ENCODE peak calls at places on chromosomes 1 and 21, in seven cellular contexts. S is epithelial cell of proximal tubule, H is Calu3, U is adrenal gland, A is body of pancreas, V is cardiac muscle cell, D is GM12865. N is an unnamed sample.

GRCh38 chr1:243658596-243659105 is 191.4 kb downstream of the AKT3 start:
- DNase-seq in A (no peak), H (no peak), D (no peak), U (no peak), V (no peak), S (no peak), N (no peak)

GRCh38 chr1:83999316-83999819 is 436 bp upstream of the TTLL7 start:
- DNase-seq in H (peak), S (no peak), V (peak), D (peak), A (peak), U (peak), N (no peak)

GRCh38 chr1:48341221-48341620 is 118.7 kb downstream of the SLC5A9 start:
- DNase-seq in D (no peak), H (no peak), U (no peak), S (no peak), A (no peak), V (peak), N (no peak)

GRCh38 chr1:221227872-221228337 is 348.7 kb downstream of the HLX start:
- DNase-seq in S (no peak), V (no peak), H (no peak), U (no peak), D (peak), A (no peak), N (no peak)

GRCh38 chr1:222546091-222546490 is 1.8 kb downstream of the HHIPL2 start:
- DNase-seq in D (no peak), H (no peak), U (no peak), S (no peak), A (no peak), V (no peak), N (no peak)

GRCh38 chr1:38915352-38915948 is 26.2 kb downstream of the RHBDL2 start:
- DNase-seq in A (no peak), D (no peak), V (no peak), U (no peak), S (no peak), H (no peak), N (no peak)

GRCh38 chr1:207811920-207812720 is 60.3 kb downstream of the CD46 start:
- DNase-seq in U (peak), H (peak), V (peak), A (peak), S (no peak), D (peak), N (no peak)

GRCh38 chr1:167713330-167714081 is 8.3 kb upstream of the MPZL1 start:
- DNase-seq in U (peak), S (no peak), V (peak), H (peak), A (peak), D (peak), N (no peak)

GRCh38 chr1:205579711-205580110 is 52.1 kb downstream of the ELK4 start:
- DNase-seq in D (no peak), A (no peak), H (no peak), U (no peak), V (no peak), S (no peak), N (no peak)

GRCh38 chr1:238639861-238640260 is 746.5 kb upstream of the CHRM3 start:
- DNase-seq in U (no peak), S (no peak), V (no peak), D (no peak), H (no peak), A (no peak), N (no peak)

GRCh38 chr1:212600980-212601379 is 7.6 kb upstream of the ATF3 start:
- DNase-seq in A (no peak), H (no peak), D (no peak), U (no peak), V (no peak), S (no peak), N (no peak)

GRCh38 chr1:200090252-200091159 is 63.0 kb downstream of the NR5A2 start:
- DNase-seq in S (no peak), U (no peak), H (peak), D (peak), V (no peak), A (no peak), N (no peak)

GRCh38 chr1:234079896-234080295 is 175.4 kb downstream of the SLC35F3 start:
- DNase-seq in U (no peak), D (no peak), V (no peak), S (no peak), H (no peak), A (no peak), N (no peak)

GRCh38 chr1:53285546-53285945 is 42.3 kb downstream of the LRP8 start:
- DNase-seq in A (no peak), H (no peak), D (no peak), S (no peak), U (no peak), V (no peak), N (no peak)

GRCh38 chr1:226051356-226051755 is 11.2 kb upstream of the H3-3A start:
- DNase-seq in U (no peak), S (no peak), V (no peak), D (no peak), H (no peak), A (no peak), N (no peak)

GRCh38 chr1:233547726-233548125 is 66.2 kb upstream of the KCNK1 start:
- DNase-seq in D (no peak), H (no peak), A (no peak), S (no peak), U (no peak), V (no peak), N (no peak)

GRCh38 chr1:81254068-81254467 is 546.7 kb upstream of the ADGRL2 start:
- DNase-seq in A (no peak), H (no peak), S (no peak), U (no peak), V (no peak), D (no peak), N (no peak)

GRCh38 chr1:9767964-9768668 is 55.6 kb downstream of the CLSTN1 start:
- DNase-seq in H (no peak), V (no peak), A (no peak), S (no peak), D (peak), U (no peak), N (no peak)

GRCh38 chr1:229295745-229296144 is 24.8 kb downstream of the RAB4A start:
- DNase-seq in S (no peak), V (no peak), A (no peak), U (no peak), D (no peak), H (no peak), N (no peak)

GRCh38 chr1:154186852-154187501 is 4.9 kb downstream of the TPM3 start:
- DNase-seq in A (no peak), D (peak), V (no peak), U (no peak), H (no peak), S (no peak), N (no peak)

GRCh38 chr21:41777934-41778815 is 11.3 kb upstream of the RIPK4 start:
- DNase-seq in H (peak), D (peak), A (peak), U (peak), S (no peak), V (peak), N (peak)

GRCh38 chr1:233614173-233614742 is 352 bp downstream of the KCNK1 start:
- DNase-seq in D (peak), H (peak), A (peak), V (peak), S (no peak), U (peak), N (peak)

GRCh38 chr1:3558036-3558726 is 53.1 kb downstream of the MEGF6 start:
- DNase-seq in S (no peak), H (no peak), D (no peak), U (no peak), A (no peak), V (no peak), N (no peak)

GRCh38 chr1:116852910-116853309 is 56.8 kb upstream of the PTGFRN start:
- DNase-seq in S (no peak), V (no peak), D (no peak), U (no peak), A (no peak), H (peak), N (no peak)

GRCh38 chr1:117670996-117671780 is 65.3 kb downstream of the TENT5C start:
- DNase-seq in A (no peak), H (no peak), U (no peak), V (no peak), S (no peak), D (no peak), N (no peak)

GRCh38 chr1:154558610-154559495 is at the start of gene UBE2Q1:
- DNase-seq in U (peak), D (peak), S (peak), V (peak), H (peak), A (peak), N (peak)

GRCh38 chr1:55926906-55927471 is 652.4 kb downstream of the PLPP3 start:
- DNase-seq in U (no peak), V (peak), H (no peak), A (no peak), S (no peak), D (no peak), N (no peak)

GRCh38 chr21:45334591-45335081 is 46.9 kb upstream of the POFUT2 start:
- DNase-seq in D (no peak), S (no peak), U (no peak), H (no peak), V (no peak), A (peak), N (no peak)

GRCh38 chr1:188170446-188170845 is 1341.7 kb downstream of the PLA2G4A start:
- DNase-seq in A (no peak), D (no peak), H (no peak), S (no peak), U (no peak), V (no peak), N (no peak)

GRCh38 chr1:205577874-205578658 is 53.7 kb downstream of the ELK4 start:
- DNase-seq in A (no peak), H (no peak), D (no peak), V (no peak), U (peak), S (no peak), N (no peak)

GRCh38 chr1:169931795-169932195 is 38.1 kb upstream of the SCYL3 start:
- DNase-seq in A (no peak), U (no peak), V (no peak), S (no peak), H (no peak), D (no peak), N (no peak)

GRCh38 chr1:7298145-7298544 is 473.0 kb upstream of the VAMP3 start:
- DNase-seq in H (no peak), U (no peak), V (peak), A (no peak), D (no peak), S (no peak), N (no peak)

GRCh38 chr1:176863613-176864012 is 300.9 kb downstream of the ASTN1 start:
- DNase-seq in S (no peak), V (no peak), D (no peak), A (no peak), U (no peak), H (no peak), N (no peak)

GRCh38 chr1:53340660-53341520 is 13.0 kb upstream of the LRP8 start:
- DNase-seq in D (no peak), V (no peak), A (peak), U (no peak), H (no peak), S (no peak), N (no peak)

GRCh38 chr1:46767649-46768282 is 31.1 kb upstream of the CYP4B1 start:
- DNase-seq in S (no peak), H (no peak), V (no peak), U (no peak), A (no peak), D (no peak), N (no peak)

GRCh38 chr21:29875873-29876272 is 63.9 kb downstream of the GRIK1 start:
- DNase-seq in U (no peak), V (no peak), A (no peak), S (no peak), H (no peak), D (no peak), N (no peak)

GRCh38 chr1:164515932-164516331 is 43.1 kb upstream of the PBX1 start:
- DNase-seq in V (peak), D (no peak), H (no peak), S (no peak), A (no peak), U (peak), N (no peak)

GRCh38 chr1:164504699-164505098 is 54.3 kb upstream of the PBX1 start:
- DNase-seq in U (no peak), S (no peak), A (no peak), H (no peak), V (peak), D (no peak), N (no peak)

GRCh38 chr1:164515221-164515620 is 43.8 kb upstream of the PBX1 start:
- DNase-seq in U (no peak), S (no peak), D (no peak), A (no peak), V (no peak), H (no peak), N (no peak)

DNA sequence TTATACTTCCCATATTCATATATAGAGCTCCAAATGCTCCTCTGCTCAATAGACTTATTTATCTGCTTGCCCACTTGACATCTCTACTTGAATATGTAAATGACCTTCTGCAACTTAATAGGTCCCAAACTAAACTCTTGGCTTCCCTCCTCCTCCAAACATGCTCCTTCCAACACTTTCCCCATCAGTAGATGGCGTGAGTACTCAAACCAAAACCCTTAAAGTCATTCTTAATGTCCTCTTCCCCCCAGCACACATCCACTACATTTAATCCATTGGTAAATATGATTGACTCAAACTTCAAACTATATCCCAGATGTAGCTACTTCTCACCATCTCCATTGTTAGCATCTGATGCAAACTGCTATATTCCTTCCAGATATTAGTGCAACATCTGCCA is 48.5 kb upstream of the PBX1 start:
- DNase-seq in S (no peak), A (no peak), V (peak), H (no peak), U (no peak), D (no peak), N (no peak)
- TF ChIP-seq CTCF in S (peak), A (no peak), V (peak), H (no peak), U (no peak), D (no peak), N (no peak)

DNA sequence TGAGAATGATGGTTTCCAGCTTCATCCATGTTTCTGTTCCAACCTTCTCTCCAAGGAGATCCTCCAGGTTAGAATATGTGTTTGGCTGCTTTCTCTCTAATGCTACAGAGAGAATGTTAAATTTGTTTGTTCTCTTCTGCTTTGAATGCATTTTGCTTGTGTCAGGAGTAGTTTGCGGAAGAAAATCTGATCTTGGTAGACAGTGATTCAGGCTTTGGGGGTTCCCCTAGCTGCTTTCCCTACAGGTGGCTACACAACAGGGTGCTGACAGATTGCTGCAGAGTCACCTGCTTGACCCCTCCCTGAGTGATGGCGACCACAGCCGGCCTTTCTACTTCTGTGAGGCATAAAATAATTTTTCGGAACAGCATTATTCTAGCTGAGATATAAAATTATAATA is 41.8 kb downstream of the MACO1 start:
- DNase-seq in V (no peak), S (no peak), U (no peak), D (peak), H (no peak), A (no peak), N (no peak)
- TF ChIP-seq CTCF in V (no peak), S (no peak), U (no peak), D (no peak), H (no peak), A (no peak), N (no peak)

DNA sequence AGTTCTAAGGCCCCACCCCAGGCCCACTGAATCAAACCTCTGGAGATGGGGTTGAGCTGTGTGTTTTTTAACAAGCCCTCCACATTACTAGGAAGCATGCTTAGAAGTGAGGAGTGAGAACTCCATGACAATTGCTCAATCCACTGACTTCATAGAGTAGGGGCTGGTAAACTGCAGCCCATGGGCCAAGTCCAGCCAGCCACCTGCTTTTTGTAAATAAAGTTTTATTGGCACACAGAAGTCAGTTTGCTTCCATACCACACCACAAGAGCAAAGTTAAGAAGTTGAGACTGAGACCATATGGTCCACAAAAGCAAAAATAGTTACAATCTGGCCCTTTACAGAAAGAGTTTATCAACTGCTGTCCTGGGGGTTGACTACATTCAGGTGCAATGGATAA is 309.2 kb downstream of the SETD4 start:
- DNase-seq in D (no peak), H (no peak), A (no peak), S (no peak), U (no peak), V (no peak), N (no peak)
- TF ChIP-seq CTCF in D (no peak), H (no peak), A (no peak), S (no peak), U (no peak), V (no peak), N (no peak)

DNA sequence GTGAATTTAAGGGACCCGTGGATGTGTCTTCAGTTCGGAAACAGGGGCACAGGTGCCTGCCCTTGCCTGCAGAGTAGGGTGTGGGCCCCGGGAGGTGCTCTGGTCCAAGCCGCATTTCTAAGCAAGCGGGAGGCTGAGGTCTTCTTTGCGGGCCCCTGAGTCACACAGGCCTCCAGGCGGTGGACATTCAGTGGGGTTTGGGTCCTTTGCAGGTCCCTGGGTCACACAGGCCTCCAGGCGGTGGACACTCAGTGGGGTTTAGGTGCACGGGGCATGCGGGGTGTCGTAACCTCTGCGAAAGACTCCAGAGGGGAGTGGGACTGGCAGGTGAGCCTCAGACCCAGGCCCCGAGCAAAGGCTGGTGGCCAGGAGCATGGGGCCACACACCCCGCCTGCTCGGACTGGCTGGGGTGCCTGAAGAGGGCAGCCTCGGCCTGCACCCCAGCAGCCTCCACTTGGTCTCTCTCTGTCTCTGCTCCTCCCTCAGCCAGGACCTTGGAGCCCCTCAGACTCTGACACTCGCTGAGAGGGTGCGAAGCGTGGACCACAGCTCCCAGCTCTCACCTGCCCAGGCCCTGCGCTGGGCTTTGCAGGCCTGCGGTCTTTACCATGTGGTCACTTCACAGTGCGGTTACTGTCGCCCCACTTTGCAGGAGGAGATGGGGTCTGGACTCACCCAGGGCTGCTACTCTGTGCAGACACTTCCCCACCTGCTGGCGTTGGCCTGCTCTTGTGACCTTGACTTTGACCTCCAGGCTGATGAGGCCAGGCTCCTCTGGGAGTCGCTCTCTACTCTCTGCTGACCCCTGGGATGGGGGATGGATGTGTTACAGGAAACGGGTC is 6.0 kb upstream of the AGPAT3 start:
- DNase-seq in V (no peak), S (no peak), D (no peak), H (no peak), U (no peak), A (no peak), N (no peak)
- TF ChIP-seq CTCF in V (no peak), S (no peak), D (no peak), H (no peak), U (no peak), A (no peak), N (no peak)

DNA sequence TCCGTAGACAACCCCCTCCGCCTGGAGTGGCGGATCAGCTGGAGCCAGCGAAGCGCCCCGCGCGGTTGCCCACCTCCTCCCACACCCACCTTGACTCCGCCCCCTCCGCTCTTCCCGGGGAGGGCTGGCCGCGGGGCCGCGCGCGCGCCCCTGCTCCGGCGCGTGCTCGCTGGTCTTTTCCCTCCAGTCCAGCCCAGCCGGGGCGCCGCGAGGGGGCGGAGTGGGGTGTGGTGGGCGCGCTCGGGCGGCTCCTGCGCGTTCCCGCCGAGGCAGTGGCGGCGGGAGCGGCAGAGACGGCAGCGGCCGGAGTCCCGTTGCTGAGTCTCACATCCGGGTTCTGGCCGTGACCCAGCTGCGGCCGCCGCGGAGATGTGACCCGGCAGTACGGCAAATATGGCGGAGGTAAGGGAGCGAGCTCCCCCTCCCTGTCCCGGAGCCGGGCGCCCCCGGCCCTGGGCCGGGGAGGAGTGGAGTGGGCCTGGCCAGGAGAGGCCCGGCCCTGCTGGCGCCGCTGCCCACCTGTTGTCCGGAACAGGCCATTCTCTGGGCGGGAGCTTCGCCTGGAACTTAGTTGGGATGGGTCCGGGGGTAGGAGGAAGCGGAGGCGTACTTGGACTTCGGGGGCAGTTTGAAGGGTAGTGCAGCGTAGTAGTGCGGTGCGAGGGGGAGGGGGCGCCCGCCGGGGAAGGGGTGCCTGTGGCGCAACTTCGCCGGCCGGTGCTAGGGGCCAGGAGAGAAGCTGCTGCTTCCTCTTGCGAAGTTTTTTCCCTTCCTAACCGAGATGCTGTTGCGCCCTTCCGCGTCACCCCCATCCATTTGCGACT is 5.4 kb downstream of the MIER1 start:
- DNase-seq in A (peak), S (no peak), U (peak), H (peak), V (peak), D (peak), N (peak)
- TF ChIP-seq CTCF in A (peak), S (no peak), U (peak), H (peak), V (peak), D (peak), N (peak)

GRCh38 chr1:23081376-23081775 is 62.1 kb downstream of the KDM1A start:
- DNase-seq in S (no peak), D (peak), H (no peak), A (no peak), V (no peak), U (no peak), N (no peak)
- TF ChIP-seq CTCF in S (peak), D (peak), H (no peak), A (no peak), V (peak), U (peak), N (peak)